ENCODE peak calls at places on chromosome 12, in eight cellular contexts. One of them, this sample, is unnamed.

GRCh38 chr12:62256408-62257079 is 3.7 kb upstream of the USP15 start:
- DNase-seq in NCI-H460: no peak
- DNase-seq in A172: no peak
- DNase-seq in central memory CD4-positive, alpha-beta T cell: no peak
- DNase-seq in C1 segment of cervical spinal cord: no peak
- DNase-seq in GM20000: no peak
- DNase-seq in body of pancreas: peak
- DNase-seq in astrocyte of the spinal cord: no peak
- DNase-seq in this sample: no peak

GRCh38 chr12:49792181-49792970 is 35.8 kb downstream of the NCKAP5L start:
- DNase-seq in body of pancreas: no peak
- DNase-seq in NCI-H460: no peak
- DNase-seq in GM20000: no peak
- DNase-seq in C1 segment of cervical spinal cord: no peak
- DNase-seq in astrocyte of the spinal cord: no peak
- DNase-seq in central memory CD4-positive, alpha-beta T cell: no peak
- DNase-seq in A172: no peak
- DNase-seq in this sample: no peak

GRCh38 chr12:121576851-121577391 is 3.9 kb downstream of the KDM2B start:
- DNase-seq in central memory CD4-positive, alpha-beta T cell: no peak
- DNase-seq in C1 segment of cervical spinal cord: no peak
- DNase-seq in A172: peak
- DNase-seq in body of pancreas: no peak
- DNase-seq in NCI-H460: no peak
- DNase-seq in GM20000: no peak
- DNase-seq in astrocyte of the spinal cord: peak
- DNase-seq in this sample: peak

GRCh38 chr12:108595711-108596647 is 1.9 kb downstream of the TMEM119 start:
- DNase-seq in A172: no peak
- DNase-seq in central memory CD4-positive, alpha-beta T cell: no peak
- DNase-seq in NCI-H460: no peak
- DNase-seq in body of pancreas: no peak
- DNase-seq in C1 segment of cervical spinal cord: no peak
- DNase-seq in GM20000: no peak
- DNase-seq in astrocyte of the spinal cord: no peak
- DNase-seq in this sample: no peak

GRCh38 chr12:68290126-68290525 is 36.7 kb upstream of the IL22 start:
- DNase-seq in GM20000: peak
- DNase-seq in A172: no peak
- DNase-seq in C1 segment of cervical spinal cord: no peak
- DNase-seq in NCI-H460: no peak
- DNase-seq in central memory CD4-positive, alpha-beta T cell: peak
- DNase-seq in astrocyte of the spinal cord: peak
- DNase-seq in body of pancreas: no peak
- DNase-seq in this sample: no peak

GRCh38 chr12:131979606-131980005 is 29.9 kb downstream of the EP400 start:
- DNase-seq in central memory CD4-positive, alpha-beta T cell: no peak
- DNase-seq in C1 segment of cervical spinal cord: no peak
- DNase-seq in NCI-H460: no peak
- DNase-seq in GM20000: no peak
- DNase-seq in A172: no peak
- DNase-seq in body of pancreas: no peak
- DNase-seq in astrocyte of the spinal cord: no peak
- DNase-seq in this sample: no peak

GRCh38 chr12:57455374-57456144 is 452 bp downstream of the INHBE start:
- DNase-seq in central memory CD4-positive, alpha-beta T cell: no peak
- DNase-seq in GM20000: no peak
- DNase-seq in C1 segment of cervical spinal cord: no peak
- DNase-seq in astrocyte of the spinal cord: no peak
- DNase-seq in NCI-H460: no peak
- DNase-seq in body of pancreas: no peak
- DNase-seq in A172: no peak
- DNase-seq in this sample: no peak

GRCh38 chr12:102439391-102440108 is 40.8 kb downstream of the IGF1 start:
- DNase-seq in A172: no peak
- DNase-seq in NCI-H460: no peak
- DNase-seq in central memory CD4-positive, alpha-beta T cell: no peak
- DNase-seq in astrocyte of the spinal cord: no peak
- DNase-seq in body of pancreas: no peak
- DNase-seq in GM20000: no peak
- DNase-seq in C1 segment of cervical spinal cord: no peak
- DNase-seq in this sample: peak

GRCh38 chr12:54360717-54361456 is 3.4 kb downstream of the GPR84 start:
- DNase-seq in GM20000: peak
- DNase-seq in NCI-H460: peak
- DNase-seq in body of pancreas: peak
- DNase-seq in astrocyte of the spinal cord: peak
- DNase-seq in central memory CD4-positive, alpha-beta T cell: no peak
- DNase-seq in C1 segment of cervical spinal cord: peak
- DNase-seq in A172: peak
- DNase-seq in this sample: no peak

GRCh38 chr12:55718650-55719275 is 1.4 kb upstream of the RDH5 start:
- DNase-seq in central memory CD4-positive, alpha-beta T cell: no peak
- DNase-seq in astrocyte of the spinal cord: no peak
- DNase-seq in C1 segment of cervical spinal cord: no peak
- DNase-seq in NCI-H460: no peak
- DNase-seq in body of pancreas: no peak
- DNase-seq in GM20000: no peak
- DNase-seq in A172: no peak
- DNase-seq in this sample: no peak

GRCh38 chr12:94560416-94561221 is 89.7 kb downstream of the TMCC3 start:
- DNase-seq in GM20000: peak
- DNase-seq in A172: peak
- DNase-seq in body of pancreas: no peak
- DNase-seq in C1 segment of cervical spinal cord: no peak
- DNase-seq in astrocyte of the spinal cord: peak
- DNase-seq in NCI-H460: no peak
- DNase-seq in central memory CD4-positive, alpha-beta T cell: no peak
- DNase-seq in this sample: no peak

GRCh38 chr12:89576572-89577220 is 50.8 kb upstream of the POC1B start:
- DNase-seq in C1 segment of cervical spinal cord: no peak
- DNase-seq in astrocyte of the spinal cord: no peak
- DNase-seq in NCI-H460: no peak
- DNase-seq in A172: no peak
- DNase-seq in central memory CD4-positive, alpha-beta T cell: no peak
- DNase-seq in body of pancreas: no peak
- DNase-seq in GM20000: no peak
- DNase-seq in this sample: no peak

GRCh38 chr12:123895477-123895876 is 77.2 kb downstream of the CCDC92 start:
- DNase-seq in astrocyte of the spinal cord: no peak
- DNase-seq in central memory CD4-positive, alpha-beta T cell: no peak
- DNase-seq in NCI-H460: no peak
- DNase-seq in body of pancreas: no peak
- DNase-seq in C1 segment of cervical spinal cord: no peak
- DNase-seq in GM20000: no peak
- DNase-seq in A172: no peak
- DNase-seq in this sample: no peak

GRCh38 chr12:1592444-1593231 is 1.7 kb downstream of the FBXL14 start:
- DNase-seq in body of pancreas: no peak
- DNase-seq in NCI-H460: no peak
- DNase-seq in A172: no peak
- DNase-seq in C1 segment of cervical spinal cord: peak
- DNase-seq in GM20000: peak
- DNase-seq in central memory CD4-positive, alpha-beta T cell: peak
- DNase-seq in astrocyte of the spinal cord: peak
- DNase-seq in this sample: no peak

GRCh38 chr12:22981711-22982110 is 356.7 kb downstream of the ETNK1 start:
- DNase-seq in GM20000: no peak
- DNase-seq in astrocyte of the spinal cord: peak
- DNase-seq in A172: no peak
- DNase-seq in NCI-H460: peak
- DNase-seq in C1 segment of cervical spinal cord: no peak
- DNase-seq in body of pancreas: no peak
- DNase-seq in central memory CD4-positive, alpha-beta T cell: no peak
- DNase-seq in this sample: no peak

GRCh38 chr12:116480210-116480818 is 78.9 kb upstream of the MAP1LC3B2 start:
- DNase-seq in central memory CD4-positive, alpha-beta T cell: no peak
- DNase-seq in A172: no peak
- DNase-seq in body of pancreas: no peak
- DNase-seq in NCI-H460: no peak
- DNase-seq in astrocyte of the spinal cord: no peak
- DNase-seq in C1 segment of cervical spinal cord: no peak
- DNase-seq in GM20000: no peak
- DNase-seq in this sample: no peak

GRCh38 chr12:111246477-111247011 is 122.4 kb downstream of the PHETA1 start:
- DNase-seq in central memory CD4-positive, alpha-beta T cell: no peak
- DNase-seq in body of pancreas: no peak
- DNase-seq in C1 segment of cervical spinal cord: no peak
- DNase-seq in GM20000: no peak
- DNase-seq in A172: no peak
- DNase-seq in NCI-H460: no peak
- DNase-seq in astrocyte of the spinal cord: no peak
- DNase-seq in this sample: no peak

GRCh38 chr12:123006977-123007376 is 26.5 kb downstream of the ARL6IP4 start:
- DNase-seq in body of pancreas: no peak
- DNase-seq in A172: no peak
- DNase-seq in central memory CD4-positive, alpha-beta T cell: no peak
- DNase-seq in GM20000: no peak
- DNase-seq in NCI-H460: no peak
- DNase-seq in C1 segment of cervical spinal cord: no peak
- DNase-seq in astrocyte of the spinal cord: peak
- DNase-seq in this sample: no peak

GRCh38 chr12:105257321-105257728 is 21.4 kb upstream of the APPL2 start:
- DNase-seq in astrocyte of the spinal cord: peak
- DNase-seq in body of pancreas: no peak
- DNase-seq in GM20000: no peak
- DNase-seq in A172: peak
- DNase-seq in central memory CD4-positive, alpha-beta T cell: no peak
- DNase-seq in NCI-H460: no peak
- DNase-seq in C1 segment of cervical spinal cord: no peak
- DNase-seq in this sample: peak

GRCh38 chr12:30308010-30308717 is 387.5 kb downstream of the IPO8 start:
- DNase-seq in astrocyte of the spinal cord: no peak
- DNase-seq in A172: peak
- DNase-seq in GM20000: no peak
- DNase-seq in NCI-H460: no peak
- DNase-seq in central memory CD4-positive, alpha-beta T cell: no peak
- DNase-seq in C1 segment of cervical spinal cord: no peak
- DNase-seq in body of pancreas: no peak
- DNase-seq in this sample: no peak

GRCh38 chr12:52033506-52034258 is 17.6 kb upstream of the NR4A1 start:
- DNase-seq in central memory CD4-positive, alpha-beta T cell: no peak
- DNase-seq in GM20000: no peak
- DNase-seq in C1 segment of cervical spinal cord: no peak
- DNase-seq in astrocyte of the spinal cord: no peak
- DNase-seq in NCI-H460: no peak
- DNase-seq in A172: no peak
- DNase-seq in body of pancreas: no peak
- DNase-seq in this sample: no peak

GRCh38 chr12:124564232-124564958 is 3.0 kb downstream of the NCOR2 start:
- DNase-seq in C1 segment of cervical spinal cord: no peak
- DNase-seq in A172: no peak
- DNase-seq in body of pancreas: no peak
- DNase-seq in central memory CD4-positive, alpha-beta T cell: no peak
- DNase-seq in NCI-H460: no peak
- DNase-seq in GM20000: peak
- DNase-seq in astrocyte of the spinal cord: no peak
- DNase-seq in this sample: no peak

GRCh38 chr12:12333980-12334709 is 15.9 kb downstream of the MANSC1 start:
- DNase-seq in astrocyte of the spinal cord: peak
- DNase-seq in central memory CD4-positive, alpha-beta T cell: peak
- DNase-seq in A172: peak
- DNase-seq in C1 segment of cervical spinal cord: no peak
- DNase-seq in NCI-H460: no peak
- DNase-seq in body of pancreas: peak
- DNase-seq in GM20000: peak
- DNase-seq in this sample: no peak

GRCh38 chr12:89384050-89384749 is 31.9 kb upstream of the DUSP6 start:
- DNase-seq in NCI-H460: no peak
- DNase-seq in central memory CD4-positive, alpha-beta T cell: no peak
- DNase-seq in body of pancreas: peak
- DNase-seq in A172: peak
- DNase-seq in astrocyte of the spinal cord: peak
- DNase-seq in C1 segment of cervical spinal cord: no peak
- DNase-seq in GM20000: no peak
- DNase-seq in this sample: peak

GRCh38 chr12:76698316-76698715 is 65.6 kb upstream of the ZDHHC17 start:
- DNase-seq in body of pancreas: no peak
- DNase-seq in astrocyte of the spinal cord: no peak
- DNase-seq in GM20000: no peak
- DNase-seq in central memory CD4-positive, alpha-beta T cell: no peak
- DNase-seq in A172: no peak
- DNase-seq in NCI-H460: no peak
- DNase-seq in C1 segment of cervical spinal cord: no peak
- DNase-seq in this sample: no peak

GRCh38 chr12:112283541-112283940 is 98.7 kb downstream of the HECTD4 start:
- DNase-seq in astrocyte of the spinal cord: no peak
- DNase-seq in NCI-H460: no peak
- DNase-seq in central memory CD4-positive, alpha-beta T cell: no peak
- DNase-seq in C1 segment of cervical spinal cord: no peak
- DNase-seq in body of pancreas: no peak
- DNase-seq in GM20000: no peak
- DNase-seq in A172: no peak
- DNase-seq in this sample: no peak

GRCh38 chr12:100295764-100296555 is 29.0 kb downstream of the SCYL2 start:
- DNase-seq in body of pancreas: no peak
- DNase-seq in astrocyte of the spinal cord: no peak
- DNase-seq in GM20000: no peak
- DNase-seq in NCI-H460: no peak
- DNase-seq in central memory CD4-positive, alpha-beta T cell: no peak
- DNase-seq in A172: peak
- DNase-seq in C1 segment of cervical spinal cord: no peak
- DNase-seq in this sample: peak

GRCh38 chr12:6998708-6999451 is 19.4 kb downstream of the LPCAT3 start:
- DNase-seq in astrocyte of the spinal cord: no peak
- DNase-seq in body of pancreas: peak
- DNase-seq in A172: no peak
- DNase-seq in C1 segment of cervical spinal cord: no peak
- DNase-seq in NCI-H460: no peak
- DNase-seq in GM20000: no peak
- DNase-seq in central memory CD4-positive, alpha-beta T cell: no peak
- DNase-seq in this sample: no peak

GRCh38 chr12:3557136-3557697 is 66.2 kb downstream of the PRMT8 start:
- DNase-seq in central memory CD4-positive, alpha-beta T cell: no peak
- DNase-seq in C1 segment of cervical spinal cord: no peak
- DNase-seq in astrocyte of the spinal cord: no peak
- DNase-seq in GM20000: no peak
- DNase-seq in body of pancreas: no peak
- DNase-seq in A172: no peak
- DNase-seq in NCI-H460: no peak
- DNase-seq in this sample: no peak

GRCh38 chr12:105322070-105322469 is 8.4 kb upstream of the C12orf75 start:
- DNase-seq in NCI-H460: no peak
- DNase-seq in C1 segment of cervical spinal cord: no peak
- DNase-seq in body of pancreas: no peak
- DNase-seq in A172: no peak
- DNase-seq in GM20000: no peak
- DNase-seq in astrocyte of the spinal cord: no peak
- DNase-seq in central memory CD4-positive, alpha-beta T cell: no peak
- DNase-seq in this sample: peak

GRCh38 chr12:82608706-82609105 is 78.0 kb upstream of the TMTC2 start:
- DNase-seq in NCI-H460: no peak
- DNase-seq in body of pancreas: no peak
- DNase-seq in GM20000: no peak
- DNase-seq in central memory CD4-positive, alpha-beta T cell: no peak
- DNase-seq in astrocyte of the spinal cord: no peak
- DNase-seq in C1 segment of cervical spinal cord: no peak
- DNase-seq in A172: peak
- DNase-seq in this sample: peak

GRCh38 chr12:61804301-61804700 is 455.9 kb upstream of the USP15 start:
- DNase-seq in astrocyte of the spinal cord: no peak
- DNase-seq in body of pancreas: no peak
- DNase-seq in central memory CD4-positive, alpha-beta T cell: no peak
- DNase-seq in C1 segment of cervical spinal cord: no peak
- DNase-seq in NCI-H460: no peak
- DNase-seq in GM20000: no peak
- DNase-seq in A172: no peak
- DNase-seq in this sample: no peak

GRCh38 chr12:62983594-62983993 is 48.6 kb upstream of the PPM1H start:
- DNase-seq in astrocyte of the spinal cord: no peak
- DNase-seq in C1 segment of cervical spinal cord: no peak
- DNase-seq in central memory CD4-positive, alpha-beta T cell: no peak
- DNase-seq in body of pancreas: no peak
- DNase-seq in A172: no peak
- DNase-seq in GM20000: no peak
- DNase-seq in NCI-H460: no peak
- DNase-seq in this sample: no peak

GRCh38 chr12:123991402-123991951 is 18.5 kb downstream of the ZNF664 start:
- DNase-seq in A172: peak
- DNase-seq in NCI-H460: no peak
- DNase-seq in central memory CD4-positive, alpha-beta T cell: no peak
- DNase-seq in astrocyte of the spinal cord: no peak
- DNase-seq in C1 segment of cervical spinal cord: no peak
- DNase-seq in body of pancreas: no peak
- DNase-seq in GM20000: no peak
- DNase-seq in this sample: no peak

This sample was measured in BJ.